ENCODE peak calls at places on chromosomes 6 and 20, in nine cellular contexts. E is head of caudate nucleus, W is NCI-H1105, A is LoVo, J is A172, H is IMR-90, O is HCT116, M is EH, N is neural crest cell. C is an unnamed sample.

GRCh38 chr6:42771741-42772100 is 10.1 kb upstream of the BICRAL start:
- DNase-seq in M (no peak), N (no peak), O (no peak), E (no peak), H (no peak), A (no peak), W (no peak), J (no peak), C (no peak)

GRCh38 chr6:125220712-125221111 is 67.1 kb downstream of the TPD52L1 start:
- DNase-seq in N (peak; percentile 4), E (no peak), J (no peak), H (peak; percentile 44), M (peak; percentile 61), A (no peak), O (no peak), W (no peak), C (no peak)

GRCh38 chr20:48326868-48327267 is 500.9 kb downstream of the PREX1 start:
- DNase-seq in J (no peak), H (no peak), A (no peak), N (no peak), W (no peak), E (no peak), M (no peak), O (no peak), C (no peak)

GRCh38 chr6:579339-579738 is 77.6 kb downstream of the HUS1B start:
- DNase-seq in A (no peak), O (no peak), M (peak; percentile 51), E (no peak), W (no peak), N (no peak), H (peak; percentile 45), J (peak; percentile 22), C (no peak)

GRCh38 chr20:54167909-54168872 is 5.6 kb downstream of the CYP24A1 start:
- DNase-seq in J (peak; percentile 30), M (no peak), N (no peak), A (peak; percentile 60), O (peak; percentile 81), W (peak; percentile 51), E (no peak), H (peak; percentile 23), C (no peak)

GRCh38 chr6:155396605-155397004 is 59.0 kb downstream of the NOX3 start:
- DNase-seq in H (no peak), J (no peak), A (no peak), O (no peak), E (no peak), N (no peak), W (no peak), M (no peak), C (no peak)

GRCh38 chr6:1608222-1608975 is 1.3 kb upstream of the FOXC1 start:
- DNase-seq in M (no peak), E (no peak), H (no peak), J (no peak), N (no peak), O (no peak), A (no peak), W (no peak), C (no peak)

GRCh38 chr20:62376112-62377063 is 9.3 kb upstream of the LAMA5 start:
- DNase-seq in E (no peak), N (no peak), O (no peak), J (no peak), A (no peak), M (no peak), H (peak; percentile 32), W (no peak), C (peak; percentile 82)

GRCh38 chr6:142883011-142883410 is 62.0 kb downstream of the HIVEP2 start:
- DNase-seq in J (no peak), O (no peak), M (peak; percentile 65), N (no peak), E (no peak), W (no peak), A (no peak), H (peak; percentile 67), C (no peak)